ENCODE peak calls at places on chromosomes 4 and X, in eight cellular contexts. X is A549, A is IMR-90, W is right lobe of liver, Y is psoas muscle, G is endodermal cell, S is ovary, O is OCI-LY7. F is an unnamed sample. For H3K4me1, the result is how much of the 10 kb centered on the place peaks cover.

GRCh38 chrX:130401415-130402210 is at the start of gene RBMX2:
- DNase-seq in X (peak), A (peak), W (peak), Y (peak), G (peak), S (peak), O (peak), F (peak)

GRCh38 chrX:15328131-15328530 is 7.2 kb downstream of the PIGA start:
- DNase-seq in X (no peak), A (no peak), W (no peak), Y (no peak), G (no peak), S (no peak), O (no peak), F (no peak)

GRCh38 chr4:25813705-25814104 is 49.1 kb downstream of the SEL1L3 start:
- DNase-seq in X (peak), A (peak), W (no peak), Y (no peak), G (peak), S (no peak), O (no peak), F (peak)

GRCh38 chr4:103364066-103364465 is 165.9 kb upstream of the CENPE start:
- DNase-seq in X (no peak), A (no peak), W (no peak), Y (no peak), G (no peak), S (no peak), O (no peak), F (no peak)

GRCh38 chr4:38493068-38493467 is 170.9 kb upstream of the KLF3 start:
- DNase-seq in X (no peak), A (no peak), W (no peak), Y (no peak), G (no peak), S (no peak), O (no peak), F (no peak)

GRCh38 chrX:41716767-41717473 is 7.1 kb upstream of the GPR82 start:
- DNase-seq in X (no peak), A (no peak), W (no peak), Y (no peak), G (no peak), S (no peak), O (no peak), F (no peak)

GRCh38 chr4:122129061-122129460 is 23.1 kb upstream of the BLTP1 start:
- DNase-seq in X (no peak), A (no peak), W (no peak), Y (no peak), G (no peak), S (no peak), O (no peak), F (no peak)

GRCh38 chr4:94642561-94642866 is 115.2 kb upstream of the BMPR1B start:
- DNase-seq in X (no peak), A (peak), W (no peak), Y (no peak), G (no peak), S (no peak), O (no peak), F (no peak)

GRCh38 chrX:20362268-20363002 is 95.7 kb upstream of the RPS6KA3 start:
- DNase-seq in X (peak), A (peak), W (no peak), Y (no peak), G (no peak), S (no peak), O (no peak), F (peak)

GRCh38 chr4:36079666-36080065 is 164.6 kb downstream of the ARAP2 start:
- DNase-seq in X (no peak), A (no peak), W (no peak), Y (no peak), G (no peak), S (no peak), O (no peak), F (no peak)

GRCh38 chr4:150578745-150579470 is 3.0 kb upstream of the MAB21L2 start:
- DNase-seq in X (no peak), A (peak), W (no peak), Y (no peak), G (peak), S (no peak), O (no peak), F (no peak)

GRCh38 chrX:14356401-14356800 is 172.9 kb upstream of the GLRA2 start:
- DNase-seq in X (no peak), A (no peak), W (no peak), Y (no peak), G (no peak), S (no peak), O (no peak), F (no peak)

GRCh38 chrX:105282077-105282476 is 61.6 kb upstream of the TEX13A start:
- DNase-seq in X (no peak), A (no peak), W (no peak), Y (no peak), G (no peak), S (no peak), O (no peak), F (no peak)

GRCh38 chrX:56766554-56767412 is 37.7 kb downstream of the NBDY start:
- DNase-seq in X (no peak), A (peak), W (no peak), Y (no peak), G (peak), S (no peak), O (no peak), F (peak)

GRCh38 chr4:112504807-112505206 is 11.2 kb downstream of the NEUROG2 start:
- DNase-seq in X (no peak), A (no peak), W (no peak), Y (no peak), G (no peak), S (no peak), O (no peak), F (no peak)

GRCh38 chr4:46937493-46937892 is 28.4 kb upstream of the COX7B2 start:
- DNase-seq in X (no peak), A (no peak), W (no peak), Y (no peak), G (no peak), S (no peak), O (no peak), F (no peak)

GRCh38 chr4:53019485-53020382 is 157.6 kb downstream of the RASL11B start:
- DNase-seq in X (peak), A (peak), W (peak), Y (no peak), G (no peak), S (no peak), O (no peak), F (no peak)

GRCh38 chr4:35723973-35724372 is 520.3 kb downstream of the ARAP2 start:
- DNase-seq in X (no peak), A (no peak), W (no peak), Y (no peak), G (no peak), S (no peak), O (no peak), F (no peak)

GRCh38 chr4:45078201-45078600 is 351.8 kb upstream of the GNPDA2 start:
- DNase-seq in X (no peak), A (no peak), W (no peak), Y (no peak), G (no peak), S (no peak), O (no peak), F (no peak)

GRCh38 chr4:21792736-21793135 is 155.8 kb downstream of the KCNIP4 start:
- DNase-seq in X (no peak), A (no peak), W (no peak), Y (no peak), G (no peak), S (no peak), O (no peak), F (no peak)

GRCh38 chrX:9767375-9767774 is 1.7 kb upstream of the GPR143 start:
- DNase-seq in X (no peak), A (no peak), W (no peak), Y (no peak), G (peak), S (no peak), O (peak), F (no peak)

GRCh38 chr4:108119199-108119800 is 49.4 kb downstream of the LEF1 start:
- DNase-seq in X (no peak), A (no peak), W (no peak), Y (no peak), G (no peak), S (no peak), O (no peak), F (no peak)

GRCh38 chr4:174284181-174284886 is 623 bp downstream of the CEP44 start:
- DNase-seq in X (peak), A (peak), W (no peak), Y (no peak), G (no peak), S (no peak), O (no peak), F (no peak)

GRCh38 chr4:184168406-184169019 is 49.2 kb downstream of the ENPP6 start:
- DNase-seq in X (peak), A (peak), W (peak), Y (peak), G (peak), S (peak), O (peak), F (peak)

GRCh38 chr4:56410247-56410646 is 23.0 kb upstream of the AASDH start:
- DNase-seq in X (peak), A (peak), W (peak), Y (no peak), G (peak), S (no peak), O (no peak), F (peak)

GRCh38 chr4:186781032-186781917 is 57.6 kb upstream of the FAT1 start:
- DNase-seq in X (peak), A (peak), W (no peak), Y (no peak), G (no peak), S (no peak), O (no peak), F (no peak)

GRCh38 chrX:85052636-85053343 is 49.1 kb downstream of the APOOL start:
- DNase-seq in X (peak), A (peak), W (no peak), Y (no peak), G (no peak), S (no peak), O (peak), F (no peak)

GRCh38 chrX:65723706-65724105 is 56.3 kb downstream of the MSN start:
- DNase-seq in X (no peak), A (peak), W (no peak), Y (no peak), G (no peak), S (no peak), O (no peak), F (no peak)

GRCh38 chr4:146458594-146458993 is 63.1 kb downstream of the SLC10A7 start:
- DNase-seq in X (peak), A (no peak), W (no peak), Y (no peak), G (no peak), S (no peak), O (peak), F (no peak)

GRCh38 chr4:77040265-77040664 is 35.5 kb downstream of the CCNI start:
- DNase-seq in X (no peak), A (peak), W (no peak), Y (no peak), G (no peak), S (no peak), O (no peak), F (no peak)

GRCh38 chr4:156578713-156579112 is 392.9 kb downstream of the PDGFC start:
- DNase-seq in X (no peak), A (no peak), W (no peak), Y (no peak), G (no peak), S (no peak), O (no peak), F (no peak)

GRCh38 chr4:140427919-140428471 is 547 bp upstream of the CLGN start:
- DNase-seq in X (peak), A (peak), W (no peak), Y (no peak), G (no peak), S (no peak), O (peak), F (no peak)

GRCh38 chr4:102722740-102723139 is 38.0 kb downstream of the MANBA start:
- DNase-seq in X (no peak), A (no peak), W (no peak), Y (no peak), G (no peak), S (no peak), O (no peak), F (no peak)

GRCh38 chrX:17022205-17022604 is 75.7 kb downstream of the REPS2 start:
- DNase-seq in X (no peak), A (peak), W (no peak), Y (no peak), G (no peak), S (no peak), O (no peak), F (no peak)

GRCh38 chrX:47181301-47181700 is 12.3 kb upstream of the UBA1 start:
- DNase-seq in X (no peak), A (no peak), W (no peak), Y (no peak), G (peak), S (no peak), O (no peak), F (no peak)

GRCh38 chr4:30866444-30866843 is 146.3 kb downstream of the PCDH7 start:
- DNase-seq in X (no peak), A (peak), W (no peak), Y (no peak), G (no peak), S (no peak), O (no peak), F (no peak)

GRCh38 chr4:158050942-158051341 is 121.9 kb downstream of the GASK1B start:
- DNase-seq in X (no peak), A (no peak), W (no peak), Y (no peak), G (no peak), S (no peak), O (no peak), F (no peak)

GRCh38 chr4:173125216-173125812 is 43.3 kb upstream of the GALNT7 start:
- DNase-seq in X (no peak), A (no peak), W (no peak), Y (no peak), G (no peak), S (no peak), O (no peak), F (no peak)

GRCh38 chrX:475926-476723 is 89.4 kb upstream of the PPP2R3B start:
- DNase-seq in X (no peak), A (no peak), W (no peak), Y (no peak), G (peak), S (no peak), O (no peak), F (no peak)

GRCh38 chr4:87033902-87034301 is 99.1 kb downstream of the AFF1 start:
- DNase-seq in X (no peak), A (no peak), W (no peak), Y (no peak), G (peak), S (no peak), O (no peak), F (no peak)
- H3K4me1 ChIP-seq in X (half or more), A (under half), W (half or more), Y (half or more), G (half or more), S (under half), O (half or more), F (half or more)

GRCh38 chrX:132373610-132374009 is 115.2 kb downstream of the MBNL3 start:
- DNase-seq in X (no peak), A (no peak), W (peak), Y (no peak), G (no peak), S (no peak), O (no peak), F (no peak)

GRCh38 chrX:132375941-132376340 is 112.9 kb downstream of the MBNL3 start:
- DNase-seq in X (peak), A (no peak), W (no peak), Y (no peak), G (no peak), S (no peak), O (peak), F (no peak)
- TF ChIP-seq CTCF in X (no peak), A (peak), W (no peak), Y (peak), G (peak), S (no peak), O (peak), F (no peak)

DNA sequence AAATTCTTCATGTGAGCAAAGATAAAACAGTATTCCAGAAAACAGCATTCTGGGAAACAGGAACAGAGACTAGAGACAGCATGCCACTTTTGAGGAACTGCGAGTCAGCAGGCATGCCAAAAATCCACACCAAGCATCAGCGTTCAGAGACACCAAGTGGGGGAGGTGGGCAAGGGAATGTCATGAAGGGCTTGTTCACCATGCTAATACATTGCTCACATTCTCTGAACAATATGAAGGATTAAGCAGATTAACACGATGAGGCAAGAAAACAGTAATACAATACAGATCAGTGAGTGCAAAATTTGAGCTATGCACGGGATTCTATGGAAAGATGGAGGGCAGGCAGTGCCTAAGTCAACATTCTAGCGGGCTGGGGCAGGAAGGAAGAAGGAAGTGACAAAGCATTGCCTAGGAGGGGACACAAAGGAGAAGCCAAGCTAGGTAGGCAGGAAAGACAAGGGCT is 278.3 kb downstream of the FBXW7 start:
- DNase-seq in X (no peak), A (peak), W (no peak), Y (no peak), G (peak), S (no peak), O (no peak), F (no peak)
- H3K27ac ChIP-seq in X (no peak), A (no peak), W (no peak), Y (no peak), G (no peak), S (no peak), O (no peak), F (no peak)

GRCh38 chrX:13126785-13127184 is 82.4 kb upstream of the FAM9C start:
- DNase-seq in X (no peak), A (no peak), W (no peak), Y (no peak), G (no peak), S (no peak), O (no peak), F (no peak)
- H3K4me1 ChIP-seq in X (half or more), A (under half), W (under half), Y (under half), G (under half), S (under half), O (under half), F (under half)

GRCh38 chr4:3513807-3514206 is 18.4 kb downstream of the LRPAP1 start:
- DNase-seq in X (no peak), A (no peak), W (no peak), Y (no peak), G (no peak), S (no peak), O (no peak), F (no peak)
- TF ChIP-seq CTCF in X (no peak), A (no peak), W (no peak), Y (no peak), G (no peak), S (no peak), O (no peak), F (no peak)

GRCh38 chr4:183118585-183118984 is 19.5 kb downstream of the WWC2 start:
- DNase-seq in X (no peak), A (peak), W (no peak), Y (no peak), G (no peak), S (no peak), O (no peak), F (no peak)

DNA sequence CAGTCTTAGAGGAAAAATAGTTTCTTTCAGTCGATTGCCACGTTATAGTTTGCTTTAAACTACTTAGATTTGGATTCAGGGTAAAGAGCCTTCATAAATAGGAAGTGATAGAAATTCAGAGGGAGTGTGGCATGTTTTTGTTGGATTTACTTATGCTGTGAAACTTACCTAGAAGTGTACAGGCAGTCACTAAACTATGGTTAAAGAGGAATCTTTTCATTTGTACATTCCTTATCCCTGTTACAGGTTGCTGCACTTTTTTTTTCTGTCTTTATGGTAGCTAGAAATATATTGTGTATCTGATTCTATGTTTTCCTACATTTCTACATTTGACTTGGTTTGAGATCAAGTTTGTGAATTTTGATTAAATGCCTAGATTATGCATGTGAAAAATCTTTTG is 19.1 kb downstream of the WWC2 start:
- DNase-seq in X (no peak), A (no peak), W (no peak), Y (no peak), G (no peak), S (no peak), O (no peak), F (no peak)
- H3K27ac ChIP-seq in X (no peak), A (no peak), W (no peak), Y (no peak), G (peak), S (no peak), O (no peak), F (no peak)

DNA sequence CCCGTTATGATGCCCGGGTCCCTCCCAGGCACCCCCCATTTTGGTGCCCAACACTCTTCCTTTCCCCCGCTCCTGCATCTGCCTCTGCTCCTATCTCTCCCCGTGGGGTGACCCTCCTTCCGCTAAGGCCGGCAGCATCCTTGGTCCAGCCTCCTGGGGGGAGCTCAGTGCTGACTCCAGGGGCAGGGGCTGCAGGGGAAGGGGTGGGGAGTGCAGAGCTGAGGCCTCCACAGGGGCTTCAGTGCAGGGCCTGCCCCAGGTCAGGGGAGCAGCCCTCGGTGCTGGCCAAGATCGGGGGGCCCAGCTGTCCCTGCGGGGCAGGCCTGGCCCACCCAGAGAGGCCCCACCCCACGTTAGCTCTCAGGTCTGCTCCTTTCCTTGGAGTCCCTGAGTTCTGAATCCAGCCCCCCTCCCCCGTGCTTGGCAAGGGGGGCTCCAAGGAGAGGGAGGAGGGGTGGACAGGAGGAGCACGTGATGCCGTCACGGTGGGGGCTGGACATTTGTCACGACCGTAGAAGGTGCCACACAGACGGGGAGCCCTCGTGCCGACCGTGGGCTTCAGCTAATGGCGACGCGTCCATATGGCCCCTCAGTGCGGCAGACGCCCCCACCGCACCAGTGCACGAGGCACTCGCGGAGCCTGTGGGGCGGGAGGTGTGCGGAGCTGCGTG is 63.5 kb upstream of the ADRA2C start:
- DNase-seq in X (no peak), A (no peak), W (no peak), Y (no peak), G (no peak), S (peak), O (no peak), F (no peak)
- H3K4me1 ChIP-seq in X (under half), A (under half), W (under half), Y (under half), G (under half), S (under half), O (under half), F (under half)

GRCh38 chr4:142844782-142845181 is 1.3 kb downstream of the INPP4B start:
- DNase-seq in X (no peak), A (no peak), W (no peak), Y (no peak), G (no peak), S (no peak), O (no peak), F (no peak)
- TF ChIP-seq CTCF in X (no peak), A (no peak), W (no peak), Y (no peak), G (no peak), S (no peak), O (no peak), F (no peak)